ENCODE peak calls at places on chromosomes 2 and 18, in six cellular contexts. I is left ventricle myocardium inferior, K is Calu3, V is brain microvascular endothelial cell, X is dorsolateral prefrontal cortex, H is adrenal gland. T is an unnamed sample.

GRCh38 chr18:48750485-48751175 is 200.1 kb downstream of the SMAD7 start:
- DNase-seq in H (no peak), K (no peak), I (no peak), X (no peak), V (no peak), T (no peak)

GRCh38 chr2:17646096-17646554 is 105.6 kb downstream of the VSNL1 start:
- DNase-seq in H (peak; percentile 56), X (no peak), V (peak; percentile 87), K (peak; percentile 60), I (no peak), T (peak; percentile 36)

GRCh38 chr18:36700955-36701354 is 127.8 kb downstream of the TPGS2 start:
- DNase-seq in V (no peak), X (no peak), I (no peak), K (no peak), H (no peak), T (no peak)

GRCh38 chr2:197167608-197168287 is 142.8 kb downstream of the ANKRD44 start:
- DNase-seq in V (no peak), I (no peak), H (peak; percentile 63), X (no peak), K (no peak), T (no peak)

GRCh38 chr2:69131983-69132675 is 119.2 kb downstream of the ANTXR1 start:
- DNase-seq in K (no peak), X (no peak), V (no peak), H (no peak), I (no peak), T (no peak)

GRCh38 chr2:28709101-28709500 is 42.5 kb upstream of the PPP1CB start:
- DNase-seq in I (no peak), V (no peak), K (no peak), X (no peak), H (no peak), T (no peak)

GRCh38 chr2:131682122-131682944 is 154.6 kb downstream of the CCDC74A start:
- DNase-seq in X (peak; percentile 81), I (peak; percentile 79), H (peak; percentile 90), K (peak; percentile 85), V (peak; percentile 92), T (peak; percentile 53)

GRCh38 chr18:78876868-78877267 is 102.8 kb upstream of the SALL3 start:
- DNase-seq in H (no peak), K (no peak), V (no peak), X (no peak), I (no peak), T (no peak)

GRCh38 chr2:158724803-158725271 is 70.3 kb upstream of the DAPL1 start:
- DNase-seq in K (peak; percentile 53), X (no peak), H (no peak), I (no peak), V (no peak), T (no peak)

GRCh38 chr2:36352024-36352398 is 3.6 kb upstream of the CRIM1 start:
- DNase-seq in I (no peak), X (no peak), V (no peak), H (no peak), K (peak; percentile 35), T (no peak)

GRCh38 chr2:61988462-61989366 is 83.2 kb downstream of the COMMD1 start:
- DNase-seq in X (no peak), K (no peak), I (no peak), H (no peak), V (peak; percentile 47), T (no peak)

GRCh38 chr18:44586782-44587524 is 93.7 kb upstream of the SETBP1 start:
- DNase-seq in V (no peak), H (no peak), K (no peak), X (no peak), I (no peak), T (no peak)

GRCh38 chr2:11496311-11496710 is 30.4 kb upstream of the E2F6 start:
- DNase-seq in H (no peak), V (no peak), K (no peak), I (no peak), X (no peak), T (no peak)

GRCh38 chr18:47731276-47731675 is 199.2 kb downstream of the SMAD2 start:
- DNase-seq in I (no peak), V (no peak), H (no peak), K (no peak), X (no peak), T (no peak)

GRCh38 chr18:68429111-68429510 is 285.8 kb downstream of the TMX3 start:
- DNase-seq in V (no peak), X (no peak), I (no peak), K (no peak), H (no peak), T (no peak)

GRCh38 chr18:50284226-50284885 is 3.0 kb upstream of the MBD1 start:
- DNase-seq in V (no peak), X (no peak), I (no peak), K (no peak), H (peak; percentile 70), T (no peak)

GRCh38 chr18:63236990-63237389 is 82.6 kb downstream of the BCL2 start:
- DNase-seq in X (no peak), I (peak; percentile 25), V (no peak), H (peak; percentile 17), K (no peak), T (no peak)

GRCh38 chr18:13611058-13611615 is 115.2 kb downstream of the FAM210A start:
- DNase-seq in K (no peak), X (peak; percentile 70), H (peak; percentile 43), I (peak; percentile 67), V (peak; percentile 66), T (no peak)

DNA sequence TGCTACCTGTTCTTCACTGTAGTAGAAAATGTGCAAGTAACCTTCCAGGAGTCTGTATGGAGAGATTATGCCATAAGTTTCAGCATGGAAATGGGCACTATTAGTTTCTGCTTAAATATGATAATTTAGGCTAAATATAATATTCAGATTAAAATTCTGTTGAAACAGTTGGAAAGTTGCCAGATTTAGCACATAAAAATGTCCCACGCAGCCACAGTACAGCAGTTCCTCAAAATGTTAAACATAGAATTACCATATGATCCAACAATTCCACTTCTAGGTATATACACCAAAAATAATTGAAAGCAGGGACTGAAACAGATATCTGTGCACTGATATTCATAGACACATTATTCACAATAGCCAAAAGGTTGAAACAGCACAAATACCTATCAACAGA is 121.2 kb downstream of the NRP2 start:
- DNase-seq in X (no peak), H (no peak), K (no peak), I (no peak), V (no peak), T (no peak)
- TF ChIP-seq CTCF in X (no peak), H (no peak), K (no peak), I (no peak), V (no peak), T (no peak)

DNA sequence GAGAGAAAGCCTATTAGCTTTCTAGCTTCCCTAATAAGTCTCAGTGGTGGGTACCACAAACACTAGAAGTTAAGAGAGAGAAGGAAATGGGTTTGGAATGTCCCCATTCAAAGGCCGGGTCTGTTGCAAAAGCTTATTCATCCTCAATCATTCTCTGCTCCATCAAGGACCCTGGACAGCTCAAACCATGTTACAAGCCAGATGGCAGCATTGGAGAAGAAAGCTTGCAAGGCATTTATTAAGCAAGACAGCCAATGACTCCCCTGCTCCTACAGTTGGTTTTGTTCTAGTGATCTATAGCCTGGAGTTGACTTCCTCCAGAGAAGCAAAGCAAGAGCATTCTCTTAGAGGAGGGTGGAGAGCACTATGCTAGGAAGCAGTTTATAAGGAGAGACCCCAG is 86.9 kb upstream of the LMAN1 start:
- DNase-seq in H (no peak), X (no peak), I (no peak), K (no peak), V (peak; percentile 44), T (no peak)
- TF ChIP-seq CTCF in H (no peak), X (no peak), I (no peak), K (no peak), V (peak; percentile 26), T (no peak)

DNA sequence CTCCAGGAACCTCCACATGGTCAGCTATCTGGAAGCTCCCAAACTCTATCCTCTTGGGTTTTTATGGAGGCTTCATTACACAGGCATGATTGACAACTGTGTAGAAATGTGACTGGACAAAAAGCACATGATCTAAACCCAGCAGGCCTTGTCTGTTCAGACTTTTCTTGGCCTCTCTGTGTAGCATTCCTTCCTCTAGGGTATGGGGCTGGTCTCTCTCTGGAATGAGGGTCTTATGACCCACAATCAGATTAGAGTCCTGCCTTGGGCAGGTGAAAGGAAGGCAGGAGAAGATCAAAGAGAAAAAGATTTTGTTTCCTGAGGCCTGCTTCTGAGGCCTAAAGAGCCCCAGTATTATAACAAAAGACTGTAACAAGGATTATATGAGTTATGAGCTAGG is 162.7 kb downstream of the SP3 start:
- DNase-seq in X (no peak), K (no peak), H (no peak), V (no peak), I (no peak), T (no peak)
- TF ChIP-seq CTCF in X (no peak), K (no peak), H (no peak), V (no peak), I (no peak), T (no peak)

GRCh38 chr2:238594796-238595749 is 168.3 kb downstream of the ASB1 start:
- DNase-seq in I (no peak), X (no peak), H (no peak), V (no peak), K (no peak), T (no peak)

GRCh38 chr2:238589591-238590460 is 163.1 kb downstream of the ASB1 start:
- DNase-seq in X (no peak), I (no peak), V (no peak), H (no peak), K (no peak), T (no peak)

GRCh38 chr2:238593236-238593635 is 166.5 kb downstream of the ASB1 start:
- DNase-seq in I (no peak), X (no peak), H (no peak), K (no peak), V (no peak), T (no peak)

GRCh38 chr2:238593678-238594077 is 167.0 kb downstream of the ASB1 start:
- DNase-seq in V (no peak), H (no peak), X (no peak), I (no peak), K (no peak), T (no peak)

DNA sequence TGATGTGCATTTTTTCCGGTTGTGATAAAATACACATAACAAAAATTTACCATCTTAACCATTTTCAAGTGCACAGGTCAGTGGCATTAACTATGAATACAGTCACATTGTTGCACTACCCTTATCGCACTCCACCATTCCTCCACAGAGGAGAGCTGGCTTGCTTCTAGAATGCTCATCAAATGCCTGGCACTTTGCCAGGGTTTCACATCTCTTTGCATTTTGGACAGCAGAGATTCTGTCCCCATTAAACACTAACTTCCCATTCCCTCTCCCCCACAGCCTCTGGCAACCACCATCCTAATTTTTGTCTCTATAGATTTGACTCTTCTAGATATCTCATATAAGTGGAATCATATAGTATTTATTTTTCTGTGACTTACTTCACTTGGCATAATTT is 165.0 kb downstream of the ASB1 start:
- DNase-seq in V (no peak), I (no peak), H (no peak), K (no peak), X (no peak), T (no peak)
- TF ChIP-seq CTCF in V (no peak), I (no peak), H (no peak), K (no peak), X (no peak), T (no peak)

GRCh38 chr2:105839793-105840192 is 95.1 kb downstream of the NCK2 start:
- DNase-seq in H (no peak), K (no peak), V (no peak), X (no peak), I (no peak), T (no peak)
- TF ChIP-seq CTCF in H (no peak), K (no peak), V (no peak), X (no peak), I (no peak), T (no peak)

T was measured in D721Med.